ENCODE peak calls at places on chromosome 16, in six cellular contexts. S is RWPE2, U is IMR-90, Q is right lobe of liver, Z is prostate gland, L is cardiac muscle cell. J is an unnamed sample.

GRCh38 chr16:84648595-84649510 is 542 bp downstream of the KLHL36 start:
- DNase-seq in S (no peak), U (no peak), Q (peak), Z (peak), L (peak), J (no peak)

GRCh38 chr16:23016372-23016771 is 132.9 kb downstream of the USP31 start:
- DNase-seq in S (no peak), U (no peak), Q (no peak), Z (no peak), L (no peak), J (no peak)

GRCh38 chr16:80804451-80805383 is at the start of gene CDYL2:
- DNase-seq in S (no peak), U (peak), Q (peak), Z (peak), L (no peak), J (peak)

GRCh38 chr16:64058685-64059084 is 1063.2 kb downstream of the CDH11 start:
- DNase-seq in S (no peak), U (no peak), Q (no peak), Z (no peak), L (no peak), J (no peak)

GRCh38 chr16:77273815-77274214 is 74.6 kb downstream of the SYCE1L start:
- DNase-seq in S (no peak), U (no peak), Q (no peak), Z (no peak), L (no peak), J (no peak)

GRCh38 chr16:30748634-30749445 is 615 bp downstream of the PHKG2 start:
- DNase-seq in S (no peak), U (peak), Q (peak), Z (no peak), L (peak), J (no peak)

GRCh38 chr16:56614549-56614991 is 6.2 kb downstream of the MT2A start:
- DNase-seq in S (no peak), U (peak), Q (no peak), Z (no peak), L (no peak), J (no peak)

GRCh38 chr16:6496996-6497395 is 835.6 kb upstream of the RBFOX1 start:
- DNase-seq in S (no peak), U (no peak), Q (no peak), Z (no peak), L (no peak), J (no peak)

GRCh38 chr16:66277311-66278070 is 89.0 kb upstream of the CDH5 start:
- DNase-seq in S (no peak), U (no peak), Q (no peak), Z (no peak), L (no peak), J (no peak)

GRCh38 chr16:349211-349610 is 3.3 kb downstream of the AXIN1 start:
- DNase-seq in S (no peak), U (no peak), Q (no peak), Z (no peak), L (no peak), J (no peak)

GRCh38 chr16:4420703-4421102 is 4.3 kb upstream of the CORO7 start:
- DNase-seq in S (no peak), U (no peak), Q (no peak), Z (no peak), L (no peak), J (no peak)

GRCh38 chr16:86244188-86244587 is 266.1 kb upstream of the FOXF1 start:
- DNase-seq in S (no peak), U (no peak), Q (no peak), Z (no peak), L (no peak), J (no peak)

GRCh38 chr16:81291117-81291516 is 23.6 kb upstream of the GAN start:
- DNase-seq in S (no peak), U (no peak), Q (no peak), Z (no peak), L (no peak), J (no peak)

GRCh38 chr16:81214745-81215166 is 23.7 kb upstream of the BCO1 start:
- DNase-seq in S (no peak), U (peak), Q (peak), Z (no peak), L (peak), J (no peak)

GRCh38 chr16:5928476-5929055 is 831.0 kb upstream of the EEF2KMT start:
- DNase-seq in S (no peak), U (no peak), Q (no peak), Z (no peak), L (no peak), J (no peak)

GRCh38 chr16:58377932-58378331 is 14.3 kb upstream of the GINS3 start:
- DNase-seq in S (no peak), U (no peak), Q (no peak), Z (no peak), L (no peak), J (peak)

GRCh38 chr16:23504076-23504452 is 6.2 kb downstream of the GGA2 start:
- DNase-seq in S (no peak), U (peak), Q (no peak), Z (peak), L (no peak), J (no peak)

GRCh38 chr16:50572700-50573099 is 24.5 kb downstream of the NKD1 start:
- DNase-seq in S (no peak), U (no peak), Q (no peak), Z (no peak), L (no peak), J (no peak)

GRCh38 chr16:80317132-80318098 is 223.4 kb upstream of the DYNLRB2 start:
- DNase-seq in S (no peak), U (peak), Q (no peak), Z (no peak), L (peak), J (peak)

GRCh38 chr16:15958703-15959348 is 9.4 kb downstream of the ABCC1 start:
- DNase-seq in S (no peak), U (no peak), Q (no peak), Z (no peak), L (no peak), J (peak)

GRCh38 chr16:11136600-11136999 is 119.4 kb downstream of the SOCS1 start:
- DNase-seq in S (no peak), U (no peak), Q (no peak), Z (no peak), L (no peak), J (peak)

GRCh38 chr16:23729503-23730424 is 16.7 kb upstream of the ERN2 start:
- DNase-seq in S (no peak), U (peak), Q (no peak), Z (no peak), L (no peak), J (peak)

GRCh38 chr16:76900285-76901263 is 290.4 kb upstream of the MON1B start:
- DNase-seq in S (no peak), U (no peak), Q (no peak), Z (no peak), L (no peak), J (no peak)

GRCh38 chr16:16196099-16196498 is 27.2 kb downstream of the ABCC6 start:
- DNase-seq in S (no peak), U (no peak), Q (no peak), Z (no peak), L (no peak), J (no peak)

GRCh38 chr16:5064915-5065314 is 841 bp downstream of the C16orf89 start:
- DNase-seq in S (peak), U (peak), Q (no peak), Z (no peak), L (no peak), J (no peak)

GRCh38 chr16:13436641-13437423 is 483.1 kb upstream of the ERCC4 start:
- DNase-seq in S (no peak), U (no peak), Q (no peak), Z (no peak), L (no peak), J (no peak)

GRCh38 chr16:48498761-48499600 is 111.0 kb downstream of the N4BP1 start:
- DNase-seq in S (no peak), U (peak), Q (peak), Z (peak), L (no peak), J (peak)

GRCh38 chr16:30011505-30012480 is 966 bp upstream of the DOC2A start:
- DNase-seq in S (peak), U (no peak), Q (no peak), Z (no peak), L (no peak), J (no peak)

GRCh38 chr16:67029249-67030096 is 524 bp downstream of the CBFB start:
- DNase-seq in S (no peak), U (peak), Q (peak), Z (peak), L (peak), J (peak)

GRCh38 chr16:4081035-4081434 is 35.2 kb downstream of the ADCY9 start:
- DNase-seq in S (no peak), U (no peak), Q (no peak), Z (no peak), L (no peak), J (no peak)

DNA sequence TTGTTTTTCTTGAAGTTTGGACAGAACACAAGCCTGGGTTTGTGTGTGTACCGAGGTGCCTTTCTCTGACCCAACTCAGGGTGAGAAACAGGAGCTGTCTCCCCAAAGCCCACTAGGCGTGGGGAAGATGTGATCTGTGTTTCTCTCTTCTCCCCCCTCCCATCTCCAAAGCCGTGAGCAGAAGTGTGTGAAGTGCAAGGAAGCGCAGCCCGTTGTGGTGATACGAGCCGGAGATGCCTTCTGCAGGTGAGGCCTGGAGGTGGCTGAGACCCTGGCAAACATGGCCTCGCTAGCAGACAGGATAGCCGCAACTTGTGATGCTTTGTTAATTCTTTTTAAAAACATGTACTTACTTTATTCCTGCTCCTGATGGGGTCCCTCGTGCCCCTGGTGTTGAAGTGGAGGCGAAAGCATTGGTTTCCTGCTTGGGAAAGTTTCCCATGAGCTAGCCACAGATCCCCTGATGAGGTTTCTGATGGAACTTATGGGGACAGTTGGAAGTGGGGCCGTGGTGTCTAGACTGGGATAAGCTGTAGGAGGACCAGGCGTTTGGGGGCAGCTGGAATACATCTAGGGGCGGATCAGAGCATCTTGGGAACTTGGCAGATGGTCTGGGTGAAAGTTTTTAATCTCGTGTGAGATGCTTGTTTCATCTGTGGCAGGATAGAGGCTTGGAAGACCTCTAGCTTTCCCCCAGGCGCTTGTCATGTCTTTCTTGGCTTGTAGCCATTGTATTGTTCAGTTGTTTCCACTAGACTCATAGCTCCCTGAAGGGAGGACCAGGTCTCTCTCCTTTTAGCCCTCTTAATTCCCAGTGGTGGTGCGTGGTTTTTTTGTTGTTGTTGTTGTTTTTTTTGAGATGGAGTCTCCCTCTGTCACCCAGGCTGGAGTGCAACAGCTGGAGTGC is 915 bp downstream of the CTU2 start:
- DNase-seq in S (no peak), U (no peak), Q (no peak), Z (no peak), L (no peak), J (no peak)
- H3K27ac ChIP-seq in S (peak), U (peak), Q (no peak), Z (peak), L (peak), J (peak)

GRCh38 chr16:90077757-90078593 is 844 bp upstream of the PRDM7 start:
- DNase-seq in S (no peak), U (peak), Q (peak), Z (no peak), L (peak), J (peak)
- TF ChIP-seq CTCF in S (no peak), U (no peak), Q (no peak), Z (no peak), L (no peak), J (peak)

GRCh38 chr16:2471653-2472487 is 773 bp downstream of the NTN3 start:
- DNase-seq in S (no peak), U (no peak), Q (peak), Z (no peak), L (no peak), J (no peak)
- H3K4me3 ChIP-seq in S (peak), U (peak), Q (peak), Z (no peak), L (peak), J (peak)

GRCh38 chr16:89490386-89491237 is at the start of gene ANKRD11:
- DNase-seq in S (peak), U (peak), Q (peak), Z (peak), L (peak), J (peak)
- H3K27ac ChIP-seq in S (peak), U (peak), Q (peak), Z (peak), L (peak), J (peak)

J was measured in A673.